ENCODE peak calls at places on chromosomes 3 and 15, in five cellular contexts. X is GM20000; P is dermis microvascular lymphatic vessel endothelial cell; Z is stimulated activated CD8-positive, alpha-beta memory T cell treated with anti-CD3 and anti-CD28 coated beads, Interleukin-7, amount 100 ng/mL, for 1 hour; B is NCI-H345. H is an unnamed sample.

GRCh38 chr3:124919756-124920155 is 14.8 kb downstream of the MUC13 start:
- DNase-seq in X (no peak), B (no peak), P (no peak), Z (no peak), H (no peak)

GRCh38 chr3:11832964-11833621 is 13.6 kb downstream of the TAMM41 start:
- DNase-seq in X (no peak), P (peak; percentile 82), Z (no peak), B (no peak), H (no peak)

GRCh38 chr3:182969277-182969676 is 11.1 kb downstream of the DCUN1D1 start:
- DNase-seq in X (no peak), B (no peak), P (peak; percentile 29), Z (no peak), H (no peak)

GRCh38 chr15:96406701-96407100 is 76.2 kb downstream of the NR2F2 start:
- DNase-seq in B (no peak), P (no peak), X (no peak), Z (no peak), H (no peak)

GRCh38 chr15:56608140-56608778 is 125.0 kb downstream of the ZNF280D start:
- DNase-seq in X (peak; percentile 59), B (no peak), Z (no peak), P (no peak), H (no peak)

GRCh38 chr3:197019021-197019420 is 10.6 kb downstream of the MELTF start:
- DNase-seq in X (no peak), Z (no peak), P (no peak), B (no peak), H (no peak)

GRCh38 chr3:16559664-16560365 is 45.4 kb downstream of the DAZL start:
- DNase-seq in X (no peak), Z (no peak), B (no peak), P (no peak), H (no peak)

GRCh38 chr3:65894679-65895078 is 144.0 kb downstream of the MAGI1 start:
- DNase-seq in B (no peak), X (no peak), Z (no peak), P (peak; percentile 15), H (no peak)

GRCh38 chr3:158532099-158532734 is 38.8 kb upstream of the MLF1 start:
- DNase-seq in Z (no peak), B (peak; percentile 17), P (peak; percentile 69), X (peak; percentile 31), H (peak; percentile 7)

GRCh38 chr3:14997941-14998340 is 50.6 kb downstream of the NR2C2 start:
- DNase-seq in Z (no peak), X (no peak), P (no peak), B (no peak), H (no peak)

GRCh38 chr3:129989391-129989790 is 14.9 kb downstream of the TRH start:
- DNase-seq in X (no peak), B (no peak), Z (no peak), P (no peak), H (no peak)

GRCh38 chr3:131349946-131350347 is 31.6 kb upstream of the NUDT16 start:
- DNase-seq in P (peak; percentile 42), Z (no peak), X (no peak), B (no peak), H (peak; percentile 46)

GRCh38 chr3:51813539-51813938 is 34.5 kb upstream of the IQCF6 start:
- DNase-seq in X (no peak), B (no peak), Z (no peak), P (no peak), H (no peak)

GRCh38 chr15:43146187-43146586 is 12.8 kb downstream of the TMEM62 start:
- DNase-seq in Z (no peak), P (no peak), B (no peak), X (no peak), H (no peak)

GRCh38 chr3:27712136-27713065 is 9.7 kb downstream of the EOMES start:
- DNase-seq in P (peak; percentile 80), B (peak; percentile 65), Z (peak; percentile 55), X (peak; percentile 88), H (peak; percentile 64)

GRCh38 chr3:169505577-169506155 is 157.8 kb downstream of the MECOM start:
- DNase-seq in Z (no peak), P (no peak), B (no peak), X (no peak), H (no peak)

GRCh38 chr15:101024709-101025108 is 105.6 kb downstream of the LRRK1 start:
- DNase-seq in P (no peak), B (no peak), X (no peak), Z (no peak), H (no peak)

GRCh38 chr3:12908859-12909258 is 67.5 kb upstream of the RPL32 start:
- DNase-seq in X (no peak), B (no peak), Z (no peak), P (no peak), H (no peak)

GRCh38 chr15:100650685-100651084 is 48.3 kb downstream of the ASB7 start:
- DNase-seq in Z (no peak), P (no peak), X (no peak), B (no peak), H (no peak)

GRCh38 chr3:15781637-15782402 is 16.0 kb downstream of the ANKRD28 start:
- DNase-seq in Z (no peak), X (no peak), B (no peak), P (no peak), H (no peak)

GRCh38 chr15:26864664-26865191 is 2.1 kb upstream of the GABRA5 start:
- DNase-seq in B (peak; percentile 12), X (no peak), P (peak; percentile 44), Z (no peak), H (no peak)

GRCh38 chr15:56957812-56958406 is 39.5 kb downstream of the TCF12 start:
- DNase-seq in X (no peak), P (peak; percentile 55), Z (no peak), B (no peak), H (no peak)

GRCh38 chr15:61890106-61890505 is 170.1 kb downstream of the VPS13C start:
- DNase-seq in B (no peak), P (no peak), Z (no peak), X (no peak), H (no peak)

GRCh38 chr3:196513697-196514349 is 1.3 kb downstream of the SMCO1 start:
- DNase-seq in B (no peak), Z (no peak), P (no peak), X (no peak), H (no peak)

GRCh38 chr3:42229942-42230688 is 35.9 kb downstream of the CCK start:
- DNase-seq in P (peak; percentile 52), X (no peak), B (peak; percentile 9), Z (no peak), H (no peak)

GRCh38 chr3:9351709-9352126 is 11.1 kb upstream of the THUMPD3 start:
- DNase-seq in P (no peak), Z (no peak), X (no peak), B (no peak), H (no peak)

GRCh38 chr3:17500618-17501017 is 241.8 kb downstream of the TBC1D5 start:
- DNase-seq in P (peak; percentile 7), X (no peak), Z (no peak), B (no peak), H (no peak)

GRCh38 chr3:119944091-119944490 is 150.2 kb downstream of the GSK3B start:
- DNase-seq in B (no peak), P (no peak), X (peak; percentile 23), Z (no peak), H (no peak)

GRCh38 chr3:33808559-33808958 is 10.1 kb downstream of the PDCD6IP start:
- DNase-seq in X (no peak), P (no peak), B (no peak), Z (no peak), H (no peak)

GRCh38 chr3:26312826-26313225 is 309.7 kb upstream of the LRRC3B start:
- DNase-seq in P (no peak), Z (no peak), B (no peak), X (no peak), H (no peak)

GRCh38 chr15:65655026-65655425 is 33.3 kb downstream of the SLC24A1 start:
- DNase-seq in B (no peak), P (peak; percentile 35), X (no peak), Z (no peak), H (no peak)

GRCh38 chr15:31325432-31325975 is 1.1 kb upstream of the KLF13 start:
- DNase-seq in Z (peak; percentile 42), P (no peak), X (peak; percentile 50), B (peak; percentile 38), H (no peak)

GRCh38 chr3:52391096-52391495 is 53.8 kb downstream of the SEMA3G start:
- DNase-seq in Z (no peak), X (no peak), P (no peak), B (no peak), H (no peak)

GRCh38 chr15:60212536-60212935 is 185.2 kb downstream of the ANXA2 start:
- DNase-seq in Z (no peak), X (no peak), P (no peak), B (no peak), H (no peak)

GRCh38 chr15:95468820-95469219 is 861.7 kb upstream of the NR2F2 start:
- DNase-seq in P (peak; percentile 58), Z (no peak), X (no peak), B (no peak), H (no peak)

GRCh38 chr15:78620021-78620838 is 566 bp downstream of the CHRNA3 start:
- DNase-seq in X (peak; percentile 45), P (peak; percentile 25), Z (no peak), B (peak; percentile 35), H (no peak)

H was measured in pulmonary artery endothelial cell.